ENCODE peak calls at places on chromosomes 16 and 17, in six cellular contexts. One of them, this sample, is unnamed.

GRCh38 chr17:75087558-75088453 is at the start of gene SLC16A5:
- DNase-seq in fibroblast of lung: peak
- DNase-seq in astrocyte of the cerebellum: no peak
- DNase-seq in Daoy: no peak
- DNase-seq in NCI-H1092 treated with DMSO at 0.1 percent for 48 hours: no peak
- DNase-seq in retinal pigment epithelial cell: no peak
- DNase-seq in this sample: peak

GRCh38 chr17:80981062-80981902 is 10.4 kb upstream of the CHMP6 start:
- DNase-seq in fibroblast of lung: no peak
- DNase-seq in astrocyte of the cerebellum: no peak
- DNase-seq in Daoy: no peak
- DNase-seq in NCI-H1092 treated with DMSO at 0.1 percent for 48 hours: no peak
- DNase-seq in retinal pigment epithelial cell: no peak
- DNase-seq in this sample: no peak

GRCh38 chr17:43645765-43646481 is 15.8 kb downstream of the MEOX1 start:
- DNase-seq in fibroblast of lung: peak
- DNase-seq in astrocyte of the cerebellum: no peak
- DNase-seq in Daoy: no peak
- DNase-seq in NCI-H1092 treated with DMSO at 0.1 percent for 48 hours: no peak
- DNase-seq in retinal pigment epithelial cell: peak
- DNase-seq in this sample: no peak

GRCh38 chr17:60743812-60744211 is 66.2 kb downstream of the BCAS3 start:
- DNase-seq in fibroblast of lung: peak
- DNase-seq in astrocyte of the cerebellum: peak
- DNase-seq in Daoy: no peak
- DNase-seq in NCI-H1092 treated with DMSO at 0.1 percent for 48 hours: no peak
- DNase-seq in retinal pigment epithelial cell: peak
- DNase-seq in this sample: peak

GRCh38 chr16:80804061-80804450 is 342 bp downstream of the CDYL2 start:
- DNase-seq in fibroblast of lung: peak
- DNase-seq in astrocyte of the cerebellum: peak
- DNase-seq in Daoy: peak
- DNase-seq in NCI-H1092 treated with DMSO at 0.1 percent for 48 hours: no peak
- DNase-seq in retinal pigment epithelial cell: no peak
- DNase-seq in this sample: peak

GRCh38 chr17:4101127-4101798 is 41.6 kb downstream of the ZZEF1 start:
- DNase-seq in fibroblast of lung: no peak
- DNase-seq in astrocyte of the cerebellum: no peak
- DNase-seq in Daoy: peak
- DNase-seq in NCI-H1092 treated with DMSO at 0.1 percent for 48 hours: no peak
- DNase-seq in retinal pigment epithelial cell: no peak
- DNase-seq in this sample: no peak

GRCh38 chr16:71230122-71230845 is at the start of gene HYDIN:
- DNase-seq in fibroblast of lung: peak
- DNase-seq in astrocyte of the cerebellum: peak
- DNase-seq in Daoy: peak
- DNase-seq in NCI-H1092 treated with DMSO at 0.1 percent for 48 hours: peak
- DNase-seq in retinal pigment epithelial cell: peak
- DNase-seq in this sample: peak

GRCh38 chr17:68204736-68205135 is 43.1 kb upstream of the AMZ2 start:
- DNase-seq in fibroblast of lung: no peak
- DNase-seq in astrocyte of the cerebellum: no peak
- DNase-seq in Daoy: no peak
- DNase-seq in NCI-H1092 treated with DMSO at 0.1 percent for 48 hours: no peak
- DNase-seq in retinal pigment epithelial cell: no peak
- DNase-seq in this sample: no peak

GRCh38 chr17:56723471-56723870 is 110.2 kb downstream of the C17orf67 start:
- DNase-seq in fibroblast of lung: no peak
- DNase-seq in astrocyte of the cerebellum: no peak
- DNase-seq in Daoy: no peak
- DNase-seq in NCI-H1092 treated with DMSO at 0.1 percent for 48 hours: no peak
- DNase-seq in retinal pigment epithelial cell: no peak
- DNase-seq in this sample: no peak

GRCh38 chr17:42340691-42341127 is 47.5 kb downstream of the STAT3 start:
- DNase-seq in fibroblast of lung: no peak
- DNase-seq in astrocyte of the cerebellum: no peak
- DNase-seq in Daoy: no peak
- DNase-seq in NCI-H1092 treated with DMSO at 0.1 percent for 48 hours: no peak
- DNase-seq in retinal pigment epithelial cell: no peak
- DNase-seq in this sample: no peak

GRCh38 chr17:75724016-75725003 is 3.1 kb downstream of the ITGB4 start:
- DNase-seq in fibroblast of lung: no peak
- DNase-seq in astrocyte of the cerebellum: no peak
- DNase-seq in Daoy: no peak
- DNase-seq in NCI-H1092 treated with DMSO at 0.1 percent for 48 hours: no peak
- DNase-seq in retinal pigment epithelial cell: no peak
- DNase-seq in this sample: no peak

GRCh38 chr17:17384961-17385360 is 81.8 kb downstream of the NT5M start:
- DNase-seq in fibroblast of lung: no peak
- DNase-seq in astrocyte of the cerebellum: no peak
- DNase-seq in Daoy: no peak
- DNase-seq in NCI-H1092 treated with DMSO at 0.1 percent for 48 hours: no peak
- DNase-seq in retinal pigment epithelial cell: no peak
- DNase-seq in this sample: no peak

GRCh38 chr17:57002904-57003303 is 25.0 kb downstream of the SCPEP1 start:
- DNase-seq in fibroblast of lung: no peak
- DNase-seq in astrocyte of the cerebellum: no peak
- DNase-seq in Daoy: no peak
- DNase-seq in NCI-H1092 treated with DMSO at 0.1 percent for 48 hours: no peak
- DNase-seq in retinal pigment epithelial cell: no peak
- DNase-seq in this sample: no peak

GRCh38 chr17:7282752-7283321 is 1.3 kb downstream of the SLC2A4 start:
- DNase-seq in fibroblast of lung: peak
- DNase-seq in astrocyte of the cerebellum: no peak
- DNase-seq in Daoy: no peak
- DNase-seq in NCI-H1092 treated with DMSO at 0.1 percent for 48 hours: no peak
- DNase-seq in retinal pigment epithelial cell: no peak
- DNase-seq in this sample: peak

GRCh38 chr16:4474192-4474961 is at the start of gene NMRAL1:
- DNase-seq in fibroblast of lung: peak
- DNase-seq in astrocyte of the cerebellum: peak
- DNase-seq in Daoy: peak
- DNase-seq in NCI-H1092 treated with DMSO at 0.1 percent for 48 hours: peak
- DNase-seq in retinal pigment epithelial cell: peak
- DNase-seq in this sample: peak

GRCh38 chr17:80036715-80037477 is 454 bp downstream of the CCDC40 start:
- DNase-seq in fibroblast of lung: peak
- DNase-seq in astrocyte of the cerebellum: no peak
- DNase-seq in Daoy: peak
- DNase-seq in NCI-H1092 treated with DMSO at 0.1 percent for 48 hours: peak
- DNase-seq in retinal pigment epithelial cell: no peak
- DNase-seq in this sample: peak

GRCh38 chr16:19119564-19119963 is 5.8 kb downstream of the ITPRIPL2 start:
- DNase-seq in fibroblast of lung: peak
- DNase-seq in astrocyte of the cerebellum: no peak
- DNase-seq in Daoy: peak
- DNase-seq in NCI-H1092 treated with DMSO at 0.1 percent for 48 hours: no peak
- DNase-seq in retinal pigment epithelial cell: no peak
- DNase-seq in this sample: no peak

GRCh38 chr16:67278773-67279295 is 498 bp upstream of the PLEKHG4 start:
- DNase-seq in fibroblast of lung: no peak
- DNase-seq in astrocyte of the cerebellum: no peak
- DNase-seq in Daoy: peak
- DNase-seq in NCI-H1092 treated with DMSO at 0.1 percent for 48 hours: peak
- DNase-seq in retinal pigment epithelial cell: no peak
- DNase-seq in this sample: peak

GRCh38 chr16:88983771-88984687 is 7.0 kb upstream of the CBFA2T3 start:
- DNase-seq in fibroblast of lung: no peak
- DNase-seq in astrocyte of the cerebellum: no peak
- DNase-seq in Daoy: no peak
- DNase-seq in NCI-H1092 treated with DMSO at 0.1 percent for 48 hours: no peak
- DNase-seq in retinal pigment epithelial cell: no peak
- DNase-seq in this sample: no peak

GRCh38 chr16:54075446-54075845 is 211.1 kb downstream of the IRX3 start:
- DNase-seq in fibroblast of lung: no peak
- DNase-seq in astrocyte of the cerebellum: no peak
- DNase-seq in Daoy: no peak
- DNase-seq in NCI-H1092 treated with DMSO at 0.1 percent for 48 hours: no peak
- DNase-seq in retinal pigment epithelial cell: no peak
- DNase-seq in this sample: no peak

GRCh38 chr17:12510535-12510934 is 155.2 kb upstream of the MYOCD start:
- DNase-seq in fibroblast of lung: peak
- DNase-seq in astrocyte of the cerebellum: no peak
- DNase-seq in Daoy: no peak
- DNase-seq in NCI-H1092 treated with DMSO at 0.1 percent for 48 hours: no peak
- DNase-seq in retinal pigment epithelial cell: no peak
- DNase-seq in this sample: no peak

GRCh38 chr17:72822358-72823023 is 270.0 kb downstream of the SLC39A11 start:
- DNase-seq in fibroblast of lung: no peak
- DNase-seq in astrocyte of the cerebellum: no peak
- DNase-seq in Daoy: no peak
- DNase-seq in NCI-H1092 treated with DMSO at 0.1 percent for 48 hours: no peak
- DNase-seq in retinal pigment epithelial cell: peak
- DNase-seq in this sample: no peak

GRCh38 chr17:81840826-81841778 is 6.3 kb upstream of the PPP1R27 start:
- DNase-seq in fibroblast of lung: no peak
- DNase-seq in astrocyte of the cerebellum: no peak
- DNase-seq in Daoy: no peak
- DNase-seq in NCI-H1092 treated with DMSO at 0.1 percent for 48 hours: no peak
- DNase-seq in retinal pigment epithelial cell: no peak
- DNase-seq in this sample: no peak

GRCh38 chr17:2393184-2393953 is 7.5 kb downstream of the MNT start:
- DNase-seq in fibroblast of lung: peak
- DNase-seq in astrocyte of the cerebellum: no peak
- DNase-seq in Daoy: peak
- DNase-seq in NCI-H1092 treated with DMSO at 0.1 percent for 48 hours: peak
- DNase-seq in retinal pigment epithelial cell: no peak
- DNase-seq in this sample: peak

GRCh38 chr17:19979917-19980770 is 2.5 kb upstream of the AKAP10 start:
- DNase-seq in fibroblast of lung: no peak
- DNase-seq in astrocyte of the cerebellum: no peak
- DNase-seq in Daoy: no peak
- DNase-seq in NCI-H1092 treated with DMSO at 0.1 percent for 48 hours: no peak
- DNase-seq in retinal pigment epithelial cell: no peak
- DNase-seq in this sample: no peak

GRCh38 chr17:69654981-69655581 is 240.6 kb downstream of the MAP2K6 start:
- DNase-seq in fibroblast of lung: peak
- DNase-seq in astrocyte of the cerebellum: peak
- DNase-seq in Daoy: peak
- DNase-seq in NCI-H1092 treated with DMSO at 0.1 percent for 48 hours: no peak
- DNase-seq in retinal pigment epithelial cell: peak
- DNase-seq in this sample: no peak

GRCh38 chr17:27569257-27569722 is 61.7 kb upstream of the LGALS9 start:
- DNase-seq in fibroblast of lung: peak
- DNase-seq in astrocyte of the cerebellum: no peak
- DNase-seq in Daoy: peak
- DNase-seq in NCI-H1092 treated with DMSO at 0.1 percent for 48 hours: no peak
- DNase-seq in retinal pigment epithelial cell: no peak
- DNase-seq in this sample: no peak

GRCh38 chr16:75559564-75560372 is 3.7 kb upstream of the TMEM231 start:
- DNase-seq in fibroblast of lung: peak
- DNase-seq in astrocyte of the cerebellum: no peak
- DNase-seq in Daoy: peak
- DNase-seq in NCI-H1092 treated with DMSO at 0.1 percent for 48 hours: no peak
- DNase-seq in retinal pigment epithelial cell: no peak
- DNase-seq in this sample: no peak

GRCh38 chr16:10965440-10966039 is 21.2 kb downstream of the CLEC16A start:
- DNase-seq in fibroblast of lung: no peak
- DNase-seq in astrocyte of the cerebellum: no peak
- DNase-seq in Daoy: no peak
- DNase-seq in NCI-H1092 treated with DMSO at 0.1 percent for 48 hours: no peak
- DNase-seq in retinal pigment epithelial cell: no peak
- DNase-seq in this sample: no peak

GRCh38 chr17:3927628-3928010 is 11.4 kb upstream of the P2RX1 start:
- DNase-seq in fibroblast of lung: no peak
- DNase-seq in astrocyte of the cerebellum: no peak
- DNase-seq in Daoy: no peak
- DNase-seq in NCI-H1092 treated with DMSO at 0.1 percent for 48 hours: no peak
- DNase-seq in retinal pigment epithelial cell: no peak
- DNase-seq in this sample: no peak

GRCh38 chr17:60524463-60525346 is 1.3 kb downstream of the APPBP2 start:
- DNase-seq in fibroblast of lung: peak
- DNase-seq in astrocyte of the cerebellum: no peak
- DNase-seq in Daoy: no peak
- DNase-seq in NCI-H1092 treated with DMSO at 0.1 percent for 48 hours: no peak
- DNase-seq in retinal pigment epithelial cell: no peak
- DNase-seq in this sample: no peak

GRCh38 chr16:645852-646678 is 3.1 kb upstream of the WDR90 start:
- DNase-seq in fibroblast of lung: no peak
- DNase-seq in astrocyte of the cerebellum: no peak
- DNase-seq in Daoy: peak
- DNase-seq in NCI-H1092 treated with DMSO at 0.1 percent for 48 hours: no peak
- DNase-seq in retinal pigment epithelial cell: no peak
- DNase-seq in this sample: no peak

GRCh38 chr16:89655062-89655643 is 2.4 kb downstream of the CHMP1A start:
- DNase-seq in fibroblast of lung: no peak
- DNase-seq in astrocyte of the cerebellum: no peak
- DNase-seq in Daoy: no peak
- DNase-seq in NCI-H1092 treated with DMSO at 0.1 percent for 48 hours: no peak
- DNase-seq in retinal pigment epithelial cell: no peak
- DNase-seq in this sample: no peak